ENCODE peak calls at places on chromosomes 7 and 10, in six cellular contexts. One of them, this sample, is unnamed.

GRCh38 chr10:121732676-121733445 is 134.6 kb upstream of the FGFR2 start:
- DNase-seq in tibial nerve: no peak
- DNase-seq in ovary: no peak
- DNase-seq in SK-N-SH: no peak
- DNase-seq in A549: no peak
- DNase-seq in upper lobe of left lung: no peak
- DNase-seq in this sample: no peak

GRCh38 chr7:131845573-131846337 is 289.3 kb upstream of the PODXL start:
- DNase-seq in ovary: no peak
- DNase-seq in upper lobe of left lung: no peak
- DNase-seq in A549: no peak
- DNase-seq in SK-N-SH: no peak
- DNase-seq in tibial nerve: no peak
- DNase-seq in this sample: no peak

GRCh38 chr10:80176526-80176925 is 28.8 kb downstream of the ANXA11 start:
- DNase-seq in upper lobe of left lung: no peak
- DNase-seq in tibial nerve: no peak
- DNase-seq in A549: no peak
- DNase-seq in SK-N-SH: no peak
- DNase-seq in ovary: no peak
- DNase-seq in this sample: no peak

GRCh38 chr10:20993387-20994170 is 96.5 kb upstream of the NEBL start:
- DNase-seq in tibial nerve: no peak
- DNase-seq in A549: no peak
- DNase-seq in SK-N-SH: no peak
- DNase-seq in upper lobe of left lung: no peak
- DNase-seq in ovary: no peak
- DNase-seq in this sample: no peak

GRCh38 chr7:100865372-100865911 is 1.7 kb upstream of the TRIP6 start:
- DNase-seq in upper lobe of left lung: no peak
- DNase-seq in A549: no peak
- DNase-seq in ovary: no peak
- DNase-seq in SK-N-SH: peak
- DNase-seq in tibial nerve: no peak
- DNase-seq in this sample: no peak

GRCh38 chr10:15791816-15792524 is 68.3 kb downstream of the MINDY3 start:
- DNase-seq in A549: no peak
- DNase-seq in upper lobe of left lung: no peak
- DNase-seq in ovary: peak
- DNase-seq in tibial nerve: no peak
- DNase-seq in SK-N-SH: no peak
- DNase-seq in this sample: peak

GRCh38 chr10:45432113-45432512 is 58.1 kb downstream of the ALOX5 start:
- DNase-seq in SK-N-SH: no peak
- DNase-seq in upper lobe of left lung: no peak
- DNase-seq in ovary: no peak
- DNase-seq in A549: no peak
- DNase-seq in tibial nerve: no peak
- DNase-seq in this sample: no peak

GRCh38 chr7:32592721-32593120 is 97.4 kb downstream of the AVL9 start:
- DNase-seq in ovary: no peak
- DNase-seq in SK-N-SH: no peak
- DNase-seq in tibial nerve: no peak
- DNase-seq in A549: no peak
- DNase-seq in upper lobe of left lung: no peak
- DNase-seq in this sample: no peak

GRCh38 chr10:112938808-112939482 is 11.1 kb upstream of the TCF7L2 start:
- DNase-seq in tibial nerve: no peak
- DNase-seq in ovary: no peak
- DNase-seq in SK-N-SH: no peak
- DNase-seq in A549: no peak
- DNase-seq in upper lobe of left lung: no peak
- DNase-seq in this sample: no peak

GRCh38 chr7:68724965-68725364 is 873.3 kb upstream of the AUTS2 start:
- DNase-seq in tibial nerve: no peak
- DNase-seq in SK-N-SH: no peak
- DNase-seq in A549: no peak
- DNase-seq in ovary: no peak
- DNase-seq in upper lobe of left lung: no peak
- DNase-seq in this sample: no peak

GRCh38 chr10:50740351-50740688 is 584 bp downstream of the ASAH2B start:
- DNase-seq in ovary: no peak
- DNase-seq in upper lobe of left lung: no peak
- DNase-seq in A549: peak
- DNase-seq in tibial nerve: no peak
- DNase-seq in SK-N-SH: no peak
- DNase-seq in this sample: no peak

GRCh38 chr7:45033261-45033930 is 33.4 kb downstream of the CCM2 start:
- DNase-seq in upper lobe of left lung: no peak
- DNase-seq in SK-N-SH: peak
- DNase-seq in ovary: no peak
- DNase-seq in A549: no peak
- DNase-seq in tibial nerve: no peak
- DNase-seq in this sample: no peak

GRCh38 chr7:148144827-148145226 is 445.7 kb upstream of the C7orf33 start:
- DNase-seq in upper lobe of left lung: no peak
- DNase-seq in SK-N-SH: no peak
- DNase-seq in ovary: no peak
- DNase-seq in A549: no peak
- DNase-seq in tibial nerve: no peak
- DNase-seq in this sample: no peak

GRCh38 chr7:147578196-147578595 is 1012.4 kb upstream of the C7orf33 start:
- DNase-seq in ovary: no peak
- DNase-seq in tibial nerve: no peak
- DNase-seq in SK-N-SH: no peak
- DNase-seq in A549: no peak
- DNase-seq in upper lobe of left lung: no peak
- DNase-seq in this sample: no peak

GRCh38 chr7:108278281-108278680 is 148.1 kb upstream of the LAMB4 start:
- DNase-seq in ovary: no peak
- DNase-seq in upper lobe of left lung: peak
- DNase-seq in A549: no peak
- DNase-seq in SK-N-SH: no peak
- DNase-seq in tibial nerve: no peak
- DNase-seq in this sample: no peak

GRCh38 chr7:111320133-111320532 is 229.2 kb downstream of the LRRN3 start:
- DNase-seq in ovary: no peak
- DNase-seq in upper lobe of left lung: no peak
- DNase-seq in tibial nerve: no peak
- DNase-seq in SK-N-SH: no peak
- DNase-seq in A549: no peak
- DNase-seq in this sample: no peak

GRCh38 chr10:13439313-13439712 is 89.5 kb downstream of the BEND7 start:
- DNase-seq in ovary: no peak
- DNase-seq in upper lobe of left lung: no peak
- DNase-seq in SK-N-SH: no peak
- DNase-seq in A549: no peak
- DNase-seq in tibial nerve: no peak
- DNase-seq in this sample: no peak

GRCh38 chr10:123303581-123303980 is 149.4 kb downstream of the BUB3 start:
- DNase-seq in ovary: no peak
- DNase-seq in A549: no peak
- DNase-seq in SK-N-SH: no peak
- DNase-seq in tibial nerve: no peak
- DNase-seq in upper lobe of left lung: no peak
- DNase-seq in this sample: no peak

GRCh38 chr7:77460057-77460486 is 43.9 kb upstream of the GSAP start:
- DNase-seq in tibial nerve: no peak
- DNase-seq in SK-N-SH: no peak
- DNase-seq in ovary: no peak
- DNase-seq in upper lobe of left lung: no peak
- DNase-seq in A549: no peak
- DNase-seq in this sample: no peak

GRCh38 chr7:29309041-29309860 is 114.7 kb downstream of the CHN2 start:
- DNase-seq in A549: no peak
- DNase-seq in SK-N-SH: no peak
- DNase-seq in upper lobe of left lung: peak
- DNase-seq in ovary: no peak
- DNase-seq in tibial nerve: no peak
- DNase-seq in this sample: no peak

GRCh38 chr7:47361229-47361628 is 220.7 kb downstream of the TNS3 start:
- DNase-seq in tibial nerve: no peak
- DNase-seq in ovary: no peak
- DNase-seq in SK-N-SH: no peak
- DNase-seq in A549: no peak
- DNase-seq in upper lobe of left lung: no peak
- DNase-seq in this sample: no peak

DNA sequence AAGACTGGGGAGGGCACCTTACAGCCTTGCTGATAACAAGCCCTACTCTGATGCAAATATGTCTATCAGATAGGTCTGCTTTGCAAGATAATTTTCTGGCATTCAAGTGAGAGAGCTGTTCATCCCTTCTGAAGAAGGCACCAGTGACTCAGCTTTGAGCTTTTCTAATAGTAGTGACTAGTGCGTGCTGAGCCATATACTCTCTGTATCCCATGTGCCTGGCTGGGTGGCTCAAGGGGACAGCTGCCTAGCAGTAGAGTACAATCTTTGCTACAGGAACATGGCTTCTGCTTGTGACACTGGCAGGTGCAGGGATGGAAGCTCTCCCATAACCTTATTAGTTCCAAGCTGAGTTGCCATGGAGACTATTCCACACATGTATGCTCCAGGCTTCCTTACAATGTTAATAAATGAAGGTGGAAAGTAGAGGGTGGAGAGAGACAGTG is 35.0 kb upstream of the ABCB4 start:
- DNase-seq in tibial nerve: no peak
- DNase-seq in SK-N-SH: peak
- DNase-seq in upper lobe of left lung: no peak
- DNase-seq in ovary: no peak
- DNase-seq in A549: no peak
- DNase-seq in this sample: no peak
- TF ChIP-seq EP300 in tibial nerve: no peak
- TF ChIP-seq EP300 in SK-N-SH: peak
- TF ChIP-seq EP300 in upper lobe of left lung: no peak
- TF ChIP-seq EP300 in ovary: no peak
- TF ChIP-seq EP300 in A549: no peak
- TF ChIP-seq EP300 in this sample: no peak

GRCh38 chr10:24874133-24874532 is 78.3 kb downstream of the PRTFDC1 start:
- DNase-seq in tibial nerve: no peak
- DNase-seq in SK-N-SH: no peak
- DNase-seq in ovary: no peak
- DNase-seq in A549: no peak
- DNase-seq in upper lobe of left lung: no peak
- DNase-seq in this sample: no peak
- TF ChIP-seq EP300 in tibial nerve: no peak
- TF ChIP-seq EP300 in SK-N-SH: no peak
- TF ChIP-seq EP300 in ovary: no peak
- TF ChIP-seq EP300 in A549: no peak
- TF ChIP-seq EP300 in upper lobe of left lung: no peak
- TF ChIP-seq EP300 in this sample: no peak

DNA sequence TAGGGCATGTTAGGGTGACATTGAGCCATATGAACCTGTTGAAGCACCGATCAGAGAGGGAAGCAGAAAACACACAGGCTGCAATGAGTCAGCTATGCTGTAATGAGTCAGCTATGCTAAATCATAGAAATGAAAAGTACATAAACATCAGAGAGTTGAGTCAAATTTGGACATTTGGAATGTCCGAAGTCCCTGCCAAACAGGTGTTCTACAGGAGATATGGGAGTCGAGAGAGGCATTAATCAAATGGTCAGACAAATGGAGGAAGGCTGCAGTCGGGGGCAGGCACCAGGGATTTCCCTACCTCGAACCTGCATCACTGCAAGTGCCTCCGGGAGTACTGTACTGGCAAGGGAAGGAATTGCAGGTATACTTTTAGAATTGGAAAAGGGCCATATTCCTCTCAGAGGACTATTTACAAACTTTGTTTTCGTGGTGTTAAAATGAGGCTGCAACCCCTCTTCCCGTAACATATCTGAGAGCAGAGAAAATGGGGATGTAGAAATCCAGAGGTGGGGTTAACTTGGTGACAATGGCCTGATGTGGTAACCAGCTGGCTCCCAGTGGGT is 8.8 kb upstream of the ZC3HAV1 start:
- DNase-seq in ovary: no peak
- DNase-seq in upper lobe of left lung: no peak
- DNase-seq in tibial nerve: no peak
- DNase-seq in SK-N-SH: no peak
- DNase-seq in A549: peak
- DNase-seq in this sample: no peak
- TF ChIP-seq EP300 in ovary: no peak
- TF ChIP-seq EP300 in upper lobe of left lung: no peak
- TF ChIP-seq EP300 in tibial nerve: no peak
- TF ChIP-seq EP300 in SK-N-SH: no peak
- TF ChIP-seq EP300 in A549: no peak
- TF ChIP-seq EP300 in this sample: no peak

GRCh38 chr10:70135684-70136083 is 3.1 kb upstream of the AIFM2 start:
- DNase-seq in A549: no peak
- DNase-seq in ovary: no peak
- DNase-seq in SK-N-SH: no peak
- DNase-seq in upper lobe of left lung: no peak
- DNase-seq in tibial nerve: no peak
- DNase-seq in this sample: peak

GRCh38 chr10:70130878-70131559 is 1.6 kb downstream of the AIFM2 start:
- DNase-seq in tibial nerve: peak
- DNase-seq in upper lobe of left lung: no peak
- DNase-seq in SK-N-SH: no peak
- DNase-seq in A549: no peak
- DNase-seq in ovary: no peak
- DNase-seq in this sample: peak

GRCh38 chr10:70135046-70135445 is 2.4 kb upstream of the AIFM2 start:
- DNase-seq in A549: no peak
- DNase-seq in SK-N-SH: no peak
- DNase-seq in ovary: no peak
- DNase-seq in upper lobe of left lung: no peak
- DNase-seq in tibial nerve: no peak
- DNase-seq in this sample: peak

GRCh38 chr10:70131560-70131937 is 1.1 kb downstream of the AIFM2 start:
- DNase-seq in tibial nerve: no peak
- DNase-seq in A549: no peak
- DNase-seq in ovary: no peak
- DNase-seq in SK-N-SH: no peak
- DNase-seq in upper lobe of left lung: no peak
- DNase-seq in this sample: peak

GRCh38 chr10:70132098-70133029 is at the start of gene AIFM2:
- DNase-seq in tibial nerve: peak
- DNase-seq in ovary: peak
- DNase-seq in upper lobe of left lung: peak
- DNase-seq in SK-N-SH: peak
- DNase-seq in A549: peak
- DNase-seq in this sample: peak
- TF ChIP-seq EP300 in tibial nerve: peak
- TF ChIP-seq EP300 in ovary: no peak
- TF ChIP-seq EP300 in upper lobe of left lung: no peak
- TF ChIP-seq EP300 in SK-N-SH: no peak
- TF ChIP-seq EP300 in A549: no peak
- TF ChIP-seq EP300 in this sample: peak

DNA sequence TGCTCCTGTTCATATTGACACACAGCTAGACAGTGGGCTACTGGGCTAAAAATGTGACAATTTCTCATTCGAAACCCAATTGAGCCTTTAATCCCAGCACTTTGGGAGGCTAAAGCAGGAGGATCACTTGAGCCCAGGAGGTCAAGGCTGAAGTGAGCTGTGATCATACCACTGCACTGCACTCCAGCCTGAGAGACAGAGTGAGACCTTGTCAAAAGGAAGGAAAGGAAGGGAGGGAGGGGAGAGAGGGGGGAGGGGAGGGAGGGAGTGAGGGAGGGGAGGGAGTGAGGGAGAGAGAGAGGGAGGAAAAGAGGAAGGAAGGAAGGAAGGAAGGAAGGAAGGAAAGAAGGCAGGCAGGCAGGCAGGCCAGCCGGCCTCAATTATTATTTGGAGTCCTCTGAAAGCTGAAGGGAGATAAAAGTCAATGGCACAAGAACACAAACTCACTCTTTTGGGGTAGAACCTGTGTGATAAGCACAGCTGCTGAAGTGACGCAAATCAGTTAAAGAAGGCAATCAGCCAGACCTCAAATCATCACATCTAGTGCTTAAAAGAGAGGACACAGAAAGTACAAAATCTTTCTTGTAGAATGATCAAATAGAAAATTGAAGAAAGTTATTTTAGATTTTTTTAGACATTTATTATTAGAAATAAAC is 98.1 kb downstream of the CCDC71L start:
- DNase-seq in SK-N-SH: no peak
- DNase-seq in upper lobe of left lung: no peak
- DNase-seq in A549: no peak
- DNase-seq in ovary: no peak
- DNase-seq in tibial nerve: no peak
- DNase-seq in this sample: no peak
- TF ChIP-seq EP300 in SK-N-SH: no peak
- TF ChIP-seq EP300 in upper lobe of left lung: no peak
- TF ChIP-seq EP300 in A549: no peak
- TF ChIP-seq EP300 in ovary: no peak
- TF ChIP-seq EP300 in tibial nerve: no peak
- TF ChIP-seq EP300 in this sample: no peak